ENCODE peak calls at places on chromosomes 4 and X, in eight cellular contexts. P is foreskin fibroblast; G is NCI-H2171; C is uterus; B is activated CD8-positive, alpha-beta T cell treated with anti-CD3 and anti-CD28 coated beads, Interleukin-2, amount 10 ng/mL, durations not matched to agents 7 days and 5 days; Q is HFFc6; Y is endothelial cell; F is EL. U is an unnamed sample.

GRCh38 chr4:98976716-98977115 is 18.8 kb upstream of the METAP1 start:
- DNase-seq in Q (peak), C (no peak), Y (no peak), F (peak), P (peak), G (no peak), B (no peak), U (no peak)

GRCh38 chr4:75895744-75896314 is 6.4 kb downstream of the PPEF2 start:
- DNase-seq in Q (no peak), C (no peak), Y (no peak), P (peak), F (peak), G (no peak), B (peak), U (no peak)

GRCh38 chrX:100662791-100663190 is 18.8 kb downstream of the SRPX2 start:
- DNase-seq in G (no peak), C (no peak), P (peak), Y (no peak), Q (no peak), B (no peak), F (peak), U (no peak)

GRCh38 chr4:5863461-5864113 is 29.3 kb downstream of the CRMP1 start:
- DNase-seq in P (peak), G (no peak), Y (no peak), B (peak), Q (peak), C (no peak), F (peak), U (peak)

GRCh38 chr4:154908168-154908567 is 127.1 kb downstream of the RBM46 start:
- DNase-seq in Y (no peak), F (no peak), P (peak), Q (no peak), G (no peak), B (no peak), C (no peak), U (no peak)

GRCh38 chr4:122798101-122798500 is 28.5 kb upstream of the FGF2 start:
- DNase-seq in Y (no peak), B (no peak), C (peak), F (peak), Q (peak), P (peak), G (peak), U (peak)

GRCh38 chrX:41737065-41737464 is 13.1 kb downstream of the GPR82 start:
- DNase-seq in G (no peak), F (no peak), Q (no peak), P (no peak), Y (no peak), C (no peak), B (peak), U (peak)

GRCh38 chr4:115424852-115425251 is 311.4 kb upstream of the NDST4 start:
- DNase-seq in Y (no peak), F (no peak), C (no peak), Q (no peak), P (no peak), G (no peak), B (no peak), U (peak)

GRCh38 chrX:49061490-49061889 is 2.7 kb downstream of the CCDC120 start:
- DNase-seq in P (no peak), Q (no peak), F (no peak), B (no peak), Y (no peak), C (no peak), G (no peak), U (no peak)

GRCh38 chr4:32268949-32269348 is 1548.8 kb downstream of the PCDH7 start:
- DNase-seq in G (no peak), P (peak), F (no peak), Y (no peak), Q (no peak), C (no peak), B (no peak), U (no peak)

GRCh38 chr4:6115342-6115741 is 85.0 kb downstream of the JAKMIP1 start:
- DNase-seq in C (no peak), B (no peak), F (no peak), G (no peak), Q (no peak), P (no peak), Y (no peak), U (no peak)

GRCh38 chr4:109752545-109752944 is 22.7 kb upstream of the PLA2G12A start:
- DNase-seq in G (no peak), Y (no peak), Q (no peak), P (no peak), B (no peak), C (no peak), F (no peak), U (peak)

GRCh38 chr4:11182586-11183357 is 245.9 kb downstream of the HS3ST1 start:
- DNase-seq in G (no peak), C (no peak), P (peak), Y (no peak), B (no peak), Q (no peak), F (no peak), U (no peak)

GRCh38 chrX:31608651-31609050 is 536.8 kb upstream of the FTHL17 start:
- DNase-seq in C (no peak), Y (no peak), B (no peak), G (no peak), P (peak), Q (no peak), F (peak), U (no peak)

GRCh38 chr4:86967798-86968197 is 33.0 kb downstream of the AFF1 start:
- DNase-seq in B (no peak), G (no peak), P (peak), Q (peak), F (no peak), Y (no peak), C (no peak), U (no peak)

GRCh38 chr4:98688416-98689290 is 30.2 kb upstream of the TSPAN5 start:
- DNase-seq in P (peak), F (peak), B (no peak), G (no peak), C (no peak), Q (peak), Y (no peak), U (no peak)

GRCh38 chr4:83266689-83267088 is 17.9 kb downstream of the COQ2 start:
- DNase-seq in P (no peak), Y (no peak), C (no peak), G (no peak), Q (no peak), F (no peak), B (peak), U (no peak)

GRCh38 chr4:151157543-151157942 is 58.1 kb downstream of the RPS3A start:
- DNase-seq in Y (no peak), G (no peak), Q (no peak), B (no peak), F (no peak), C (no peak), P (no peak), U (no peak)

GRCh38 chr4:30962949-30963348 is 242.8 kb downstream of the PCDH7 start:
- DNase-seq in B (no peak), G (no peak), C (no peak), P (peak), Y (no peak), Q (no peak), F (no peak), U (no peak)

GRCh38 chr4:8744083-8744805 is 127.4 kb downstream of the HMX1 start:
- DNase-seq in G (no peak), Y (no peak), B (no peak), C (no peak), P (no peak), F (no peak), Q (no peak), U (no peak)

GRCh38 chrX:87583679-87584078 is 66.1 kb downstream of the KLHL4 start:
- DNase-seq in C (no peak), P (no peak), G (no peak), Y (peak), F (no peak), Q (no peak), B (no peak), U (peak)

GRCh38 chr4:37812713-37813112 is 13.8 kb upstream of the PGM2 start:
- DNase-seq in Y (no peak), C (no peak), B (no peak), P (peak), F (peak), Q (peak), G (no peak), U (peak)

GRCh38 chr4:106707776-106708603 is 328.1 kb downstream of the DKK2 start:
- DNase-seq in P (peak), C (no peak), F (peak), G (no peak), B (no peak), Y (no peak), Q (peak), U (no peak)

GRCh38 chrX:119690921-119691716 is 1.8 kb downstream of the SEPTIN6 start:
- DNase-seq in C (no peak), F (peak), B (peak), G (no peak), P (peak), Y (no peak), Q (peak), U (no peak)

GRCh38 chr4:57491388-57491787 is 381.2 kb upstream of the IGFBP7 start:
- DNase-seq in Q (no peak), B (no peak), C (no peak), F (no peak), P (no peak), Y (no peak), G (no peak), U (no peak)

GRCh38 chr4:6991771-6992557 is 51.2 kb upstream of the TADA2B start:
- DNase-seq in G (no peak), C (peak), Y (no peak), P (peak), F (peak), B (no peak), Q (peak), U (no peak)

GRCh38 chr4:4852591-4853362 is 6.7 kb upstream of the MSX1 start:
- DNase-seq in Y (peak), F (peak), C (peak), P (peak), Q (peak), B (peak), G (no peak), U (no peak)

GRCh38 chr4:121951570-121952110 is at the start of gene TRPC3:
- DNase-seq in P (peak), B (peak), F (peak), C (peak), Q (no peak), Y (peak), G (no peak), U (peak)

GRCh38 chrX:4655743-4656142 is 942.3 kb upstream of the PRKX start:
- DNase-seq in Q (no peak), Y (no peak), C (no peak), G (no peak), B (no peak), P (no peak), F (no peak), U (no peak)

GRCh38 chr4:76594152-76594551 is 159.1 kb downstream of the SHROOM3 start:
- DNase-seq in Q (no peak), P (no peak), B (no peak), Y (no peak), F (no peak), C (no peak), G (no peak), U (no peak)

GRCh38 chrX:110383414-110383813 is 24.8 kb downstream of the RTL9 start:
- DNase-seq in G (no peak), P (peak), Q (peak), C (no peak), B (no peak), Y (no peak), F (peak), U (no peak)

GRCh38 chrX:99371976-99372595 is 1038.0 kb downstream of the PCDH19 start:
- DNase-seq in B (no peak), G (no peak), Y (no peak), C (no peak), F (no peak), P (no peak), Q (no peak), U (no peak)

GRCh38 chr4:26325191-26325590 is 4.4 kb downstream of the RBPJ start:
- DNase-seq in B (peak), C (no peak), P (peak), Y (no peak), G (no peak), Q (peak), F (peak), U (peak)